ENCODE peak calls at places on chromosome 22, in six cellular contexts. One of them, this sample, is unnamed.

GRCh38 chr22:22770881-22771280 is 116.7 kb upstream of the IGLL5 start:
- ATAC-seq in left ventricle myocardium superior: no peak
- ATAC-seq in activated T-cell treated with anti-CD3 and anti-CD28 coated beads, Interleukin-2, amount 50 U/mL, for 4 hours: no peak
- ATAC-seq in left cardiac atrium: no peak
- ATAC-seq in activated B cell treated with CpG ODN at 0.5 μM for 24 hours: no peak
- ATAC-seq in GM23338: no peak
- ATAC-seq in this sample: no peak

GRCh38 chr22:37226087-37226486 is 13.8 kb upstream of the SSTR3 start:
- ATAC-seq in activated T-cell treated with anti-CD3 and anti-CD28 coated beads, Interleukin-2, amount 50 U/mL, for 4 hours: no peak
- ATAC-seq in left ventricle myocardium superior: no peak
- ATAC-seq in activated B cell treated with CpG ODN at 0.5 μM for 24 hours: no peak
- ATAC-seq in GM23338: no peak
- ATAC-seq in left cardiac atrium: no peak
- ATAC-seq in this sample: no peak

GRCh38 chr22:26534874-26535470 is 22.7 kb upstream of the TFIP11 start:
- ATAC-seq in activated B cell treated with CpG ODN at 0.5 μM for 24 hours: peak
- ATAC-seq in activated T-cell treated with anti-CD3 and anti-CD28 coated beads, Interleukin-2, amount 50 U/mL, for 4 hours: no peak
- ATAC-seq in left cardiac atrium: no peak
- ATAC-seq in GM23338: no peak
- ATAC-seq in left ventricle myocardium superior: no peak
- ATAC-seq in this sample: no peak

GRCh38 chr22:42682113-42682851 is 33.1 kb upstream of the CYB5R3 start:
- ATAC-seq in GM23338: no peak
- ATAC-seq in activated T-cell treated with anti-CD3 and anti-CD28 coated beads, Interleukin-2, amount 50 U/mL, for 4 hours: no peak
- ATAC-seq in left cardiac atrium: no peak
- ATAC-seq in activated B cell treated with CpG ODN at 0.5 μM for 24 hours: no peak
- ATAC-seq in left ventricle myocardium superior: peak
- ATAC-seq in this sample: no peak

GRCh38 chr22:40665312-40665711 is 14.0 kb upstream of the MCHR1 start:
- ATAC-seq in GM23338: no peak
- ATAC-seq in activated T-cell treated with anti-CD3 and anti-CD28 coated beads, Interleukin-2, amount 50 U/mL, for 4 hours: no peak
- ATAC-seq in activated B cell treated with CpG ODN at 0.5 μM for 24 hours: no peak
- ATAC-seq in left cardiac atrium: peak
- ATAC-seq in left ventricle myocardium superior: peak
- ATAC-seq in this sample: no peak

GRCh38 chr22:40241200-40241763 is 63.6 kb downstream of the TNRC6B start:
- ATAC-seq in activated B cell treated with CpG ODN at 0.5 μM for 24 hours: no peak
- ATAC-seq in GM23338: no peak
- ATAC-seq in activated T-cell treated with anti-CD3 and anti-CD28 coated beads, Interleukin-2, amount 50 U/mL, for 4 hours: peak
- ATAC-seq in left cardiac atrium: no peak
- ATAC-seq in left ventricle myocardium superior: no peak
- ATAC-seq in this sample: no peak

GRCh38 chr22:19579113-19579811 is 55.1 kb upstream of the CLDN5 start:
- ATAC-seq in activated T-cell treated with anti-CD3 and anti-CD28 coated beads, Interleukin-2, amount 50 U/mL, for 4 hours: no peak
- ATAC-seq in GM23338: no peak
- ATAC-seq in left ventricle myocardium superior: no peak
- ATAC-seq in left cardiac atrium: no peak
- ATAC-seq in activated B cell treated with CpG ODN at 0.5 μM for 24 hours: no peak
- ATAC-seq in this sample: no peak

GRCh38 chr22:37300551-37301017 is 18.3 kb downstream of the CYTH4 start:
- ATAC-seq in left ventricle myocardium superior: peak
- ATAC-seq in GM23338: no peak
- ATAC-seq in activated T-cell treated with anti-CD3 and anti-CD28 coated beads, Interleukin-2, amount 50 U/mL, for 4 hours: peak
- ATAC-seq in left cardiac atrium: peak
- ATAC-seq in activated B cell treated with CpG ODN at 0.5 μM for 24 hours: peak
- ATAC-seq in this sample: peak

GRCh38 chr22:22171357-22172218 is 73.0 kb upstream of the VPREB1 start:
- ATAC-seq in left ventricle myocardium superior: no peak
- ATAC-seq in GM23338: peak
- ATAC-seq in left cardiac atrium: no peak
- ATAC-seq in activated B cell treated with CpG ODN at 0.5 μM for 24 hours: no peak
- ATAC-seq in activated T-cell treated with anti-CD3 and anti-CD28 coated beads, Interleukin-2, amount 50 U/mL, for 4 hours: no peak
- ATAC-seq in this sample: no peak

GRCh38 chr22:43823353-43823908 is 11.3 kb upstream of the EFCAB6 start:
- ATAC-seq in activated B cell treated with CpG ODN at 0.5 μM for 24 hours: no peak
- ATAC-seq in activated T-cell treated with anti-CD3 and anti-CD28 coated beads, Interleukin-2, amount 50 U/mL, for 4 hours: no peak
- ATAC-seq in left ventricle myocardium superior: no peak
- ATAC-seq in GM23338: peak
- ATAC-seq in left cardiac atrium: no peak
- ATAC-seq in this sample: no peak

GRCh38 chr22:31321421-31321820 is 24.7 kb downstream of the PATZ1 start:
- ATAC-seq in left cardiac atrium: no peak
- ATAC-seq in left ventricle myocardium superior: no peak
- ATAC-seq in activated B cell treated with CpG ODN at 0.5 μM for 24 hours: no peak
- ATAC-seq in GM23338: no peak
- ATAC-seq in activated T-cell treated with anti-CD3 and anti-CD28 coated beads, Interleukin-2, amount 50 U/mL, for 4 hours: no peak
- ATAC-seq in this sample: no peak

GRCh38 chr22:27370281-27370680 is 431.3 kb downstream of the MN1 start:
- ATAC-seq in left ventricle myocardium superior: no peak
- ATAC-seq in GM23338: no peak
- ATAC-seq in activated T-cell treated with anti-CD3 and anti-CD28 coated beads, Interleukin-2, amount 50 U/mL, for 4 hours: no peak
- ATAC-seq in activated B cell treated with CpG ODN at 0.5 μM for 24 hours: no peak
- ATAC-seq in left cardiac atrium: no peak
- ATAC-seq in this sample: no peak

GRCh38 chr22:46471901-46472721 is 65.3 kb downstream of the CELSR1 start:
- ATAC-seq in activated T-cell treated with anti-CD3 and anti-CD28 coated beads, Interleukin-2, amount 50 U/mL, for 4 hours: no peak
- ATAC-seq in left cardiac atrium: peak
- ATAC-seq in left ventricle myocardium superior: peak
- ATAC-seq in activated B cell treated with CpG ODN at 0.5 μM for 24 hours: no peak
- ATAC-seq in GM23338: no peak
- ATAC-seq in this sample: no peak

GRCh38 chr22:30763815-30764686 is 69.4 kb downstream of the OSBP2 start:
- ATAC-seq in activated B cell treated with CpG ODN at 0.5 μM for 24 hours: no peak
- ATAC-seq in activated T-cell treated with anti-CD3 and anti-CD28 coated beads, Interleukin-2, amount 50 U/mL, for 4 hours: peak
- ATAC-seq in left cardiac atrium: peak
- ATAC-seq in GM23338: peak
- ATAC-seq in left ventricle myocardium superior: peak
- ATAC-seq in this sample: no peak

GRCh38 chr22:45578524-45579147 is 76.0 kb downstream of the FBLN1 start:
- ATAC-seq in activated T-cell treated with anti-CD3 and anti-CD28 coated beads, Interleukin-2, amount 50 U/mL, for 4 hours: no peak
- ATAC-seq in GM23338: no peak
- ATAC-seq in left ventricle myocardium superior: no peak
- ATAC-seq in activated B cell treated with CpG ODN at 0.5 μM for 24 hours: no peak
- ATAC-seq in left cardiac atrium: no peak
- ATAC-seq in this sample: no peak

GRCh38 chr22:36701941-36702640 is 1.5 kb downstream of the CACNG2 start:
- ATAC-seq in left ventricle myocardium superior: no peak
- ATAC-seq in activated B cell treated with CpG ODN at 0.5 μM for 24 hours: no peak
- ATAC-seq in GM23338: no peak
- ATAC-seq in activated T-cell treated with anti-CD3 and anti-CD28 coated beads, Interleukin-2, amount 50 U/mL, for 4 hours: no peak
- ATAC-seq in left cardiac atrium: no peak
- ATAC-seq in this sample: no peak

GRCh38 chr22:38413085-38414008 is 41.7 kb downstream of the KCNJ4 start:
- ATAC-seq in left ventricle myocardium superior: peak
- ATAC-seq in activated B cell treated with CpG ODN at 0.5 μM for 24 hours: no peak
- ATAC-seq in activated T-cell treated with anti-CD3 and anti-CD28 coated beads, Interleukin-2, amount 50 U/mL, for 4 hours: no peak
- ATAC-seq in left cardiac atrium: peak
- ATAC-seq in GM23338: peak
- ATAC-seq in this sample: peak

GRCh38 chr22:46636221-46637002 is 16.2 kb downstream of the GRAMD4 start:
- ATAC-seq in left ventricle myocardium superior: no peak
- ATAC-seq in activated B cell treated with CpG ODN at 0.5 μM for 24 hours: no peak
- ATAC-seq in activated T-cell treated with anti-CD3 and anti-CD28 coated beads, Interleukin-2, amount 50 U/mL, for 4 hours: no peak
- ATAC-seq in left cardiac atrium: peak
- ATAC-seq in GM23338: peak
- ATAC-seq in this sample: no peak

GRCh38 chr22:19098157-19098556 is 24.1 kb downstream of the DGCR2 start:
- ATAC-seq in activated B cell treated with CpG ODN at 0.5 μM for 24 hours: no peak
- ATAC-seq in left cardiac atrium: no peak
- ATAC-seq in left ventricle myocardium superior: no peak
- ATAC-seq in GM23338: no peak
- ATAC-seq in activated T-cell treated with anti-CD3 and anti-CD28 coated beads, Interleukin-2, amount 50 U/mL, for 4 hours: no peak
- ATAC-seq in this sample: no peak

This sample was measured in gastroesophageal sphincter.